ENCODE peak calls at places on chromosomes 4 and X, in four cellular contexts. L is IMR-90, G is thoracic aorta, B is transverse colon. T is an unnamed sample.

GRCh38 chr4:128649575-128650205 is 159.8 kb upstream of the JADE1 start:
- DNase-seq in L (peak; percentile 77), G (no peak), B (peak; percentile 33), T (no peak)

GRCh38 chr4:136357556-136357955 is 1174.7 kb downstream of the PCDH18 start:
- DNase-seq in B (no peak), L (no peak), G (no peak), T (no peak)

GRCh38 chr4:56434599-56435000 is 815 bp downstream of the PPAT start:
- DNase-seq in L (peak; percentile 58), G (no peak), B (no peak), T (no peak)

GRCh38 chr4:165095291-165095690 is 17.4 kb downstream of the TMEM192 start:
- DNase-seq in G (no peak), L (no peak), B (no peak), T (no peak)

GRCh38 chr4:76955187-76955586 is 5.6 kb downstream of the SEPTIN11 start:
- DNase-seq in B (no peak), L (peak; percentile 69), G (no peak), T (no peak)

GRCh38 chr4:52750819-52751348 is 341 bp downstream of the ERVMER34-1 start:
- DNase-seq in B (peak; percentile 14), G (no peak), L (no peak), T (no peak)

GRCh38 chrX:1394731-1395501 is 3.0 kb upstream of the SLC25A6 start:
- DNase-seq in B (no peak), L (no peak), G (no peak), T (no peak)

GRCh38 chrX:119643696-119644095 is 37.5 kb upstream of the NKRF start:
- DNase-seq in G (no peak), L (no peak), B (no peak), T (no peak)

GRCh38 chr4:52718123-52718522 is 33.1 kb downstream of the ERVMER34-1 start:
- DNase-seq in L (peak; percentile 49), B (no peak), G (no peak), T (peak; percentile 42)

GRCh38 chrX:39895228-39896110 is 202.3 kb downstream of the BCOR start:
- DNase-seq in L (no peak), G (no peak), B (peak; percentile 29), T (no peak)

GRCh38 chrX:25079020-25079419 is 63.3 kb upstream of the ARX start:
- DNase-seq in B (no peak), G (no peak), L (no peak), T (no peak)

GRCh38 chrX:3345281-3346081 is 971 bp downstream of the MXRA5 start:
- DNase-seq in B (no peak), L (no peak), G (no peak), T (no peak)

GRCh38 chrX:3348191-3348590 is 1.7 kb upstream of the MXRA5 start:
- DNase-seq in B (no peak), G (no peak), L (no peak), T (no peak)

GRCh38 chrX:3351287-3351686 is 4.8 kb upstream of the MXRA5 start:
- DNase-seq in L (no peak), B (no peak), G (no peak), T (no peak)

DNA sequence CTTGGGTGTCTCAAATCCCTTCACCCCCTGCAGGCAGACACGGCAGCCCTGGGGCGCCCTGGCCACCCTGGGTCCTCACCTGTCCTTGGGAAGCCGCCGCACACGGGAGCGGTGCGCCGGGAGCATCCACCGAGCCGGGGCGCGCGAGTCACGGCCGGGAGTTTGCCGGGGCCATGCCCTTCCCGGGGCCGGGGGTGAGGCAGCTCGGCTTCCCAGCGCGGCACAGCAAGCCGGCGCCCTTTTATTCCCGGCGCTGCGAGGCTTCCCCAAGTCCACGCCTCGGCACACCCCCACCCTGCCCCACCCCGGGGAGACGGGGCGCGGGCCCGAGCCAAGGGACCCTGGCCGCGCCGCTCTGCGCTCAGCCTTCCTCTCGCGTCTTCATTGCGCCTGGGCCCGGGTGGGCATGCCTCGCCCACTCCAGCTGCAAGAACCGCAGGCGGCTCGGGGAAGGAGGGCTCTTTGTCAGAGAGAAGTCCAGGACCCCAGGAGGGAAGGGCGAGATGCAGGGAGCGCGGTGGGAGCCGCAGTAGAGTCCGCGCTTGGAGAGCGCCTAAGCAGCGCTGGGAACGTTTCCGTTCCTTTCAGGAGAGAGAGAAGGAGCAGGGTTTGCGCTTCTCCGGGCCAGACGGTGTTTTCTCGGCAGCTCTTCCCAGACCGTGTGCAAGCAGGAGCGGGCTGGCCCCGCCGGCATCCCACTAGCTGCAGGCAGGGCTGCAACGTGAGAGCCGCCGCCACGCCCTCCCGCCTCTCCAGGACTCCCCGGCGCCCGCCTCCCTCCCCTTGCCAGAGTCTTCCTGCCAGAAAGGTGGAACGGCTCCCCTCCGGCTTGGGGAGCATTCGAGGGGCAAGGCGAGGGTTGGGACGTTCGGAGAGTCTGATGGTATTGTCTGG is at the start of gene MXRA5:
- DNase-seq in B (no peak), L (peak; percentile 11), G (no peak), T (no peak)
- H3K4me3 ChIP-seq in B (peak within 1 kb of the TSS; percentile 26), L (peak within 1 kb of the TSS; percentile 39), G (peak within 1 kb of the TSS; percentile 70), T (no peak within 1 kb of the TSS)

GRCh38 chr4:141455651-141456050 is 180.7 kb upstream of the IL15 start:
- DNase-seq in L (peak; percentile 22), B (no peak), G (no peak), T (no peak)

GRCh38 chr4:141448490-141448889 is 187.9 kb upstream of the IL15 start:
- DNase-seq in G (no peak), L (peak; percentile 65), B (no peak), T (no peak)

GRCh38 chr4:141447761-141448160 is 188.6 kb upstream of the IL15 start:
- DNase-seq in B (no peak), L (no peak), G (no peak), T (no peak)

GRCh38 chr4:141449927-141450326 is 186.5 kb upstream of the IL15 start:
- DNase-seq in G (no peak), L (no peak), B (no peak), T (no peak)
- H3K4me3 ChIP-seq in G (no peak overlapping the region), L (no peak overlapping the region), B (no peak overlapping the region), T (no peak overlapping the region)

GRCh38 chr4:102438873-102439614 is 62.1 kb upstream of the NFKB1 start:
- DNase-seq in G (no peak), L (peak; percentile 93), B (no peak), T (no peak)
- H3K4me3 ChIP-seq in G (no peak overlapping the region), L (no peak overlapping the region), B (no peak overlapping the region), T (no peak overlapping the region)

GRCh38 chrX:150933945-150934350 is 35.5 kb upstream of the CD99L2 start:
- DNase-seq in L (no peak), G (no peak), B (no peak), T (no peak)
- H3K4me3 ChIP-seq in L (no peak overlapping the region), G (no peak overlapping the region), B (no peak overlapping the region), T (no peak overlapping the region)

DNA sequence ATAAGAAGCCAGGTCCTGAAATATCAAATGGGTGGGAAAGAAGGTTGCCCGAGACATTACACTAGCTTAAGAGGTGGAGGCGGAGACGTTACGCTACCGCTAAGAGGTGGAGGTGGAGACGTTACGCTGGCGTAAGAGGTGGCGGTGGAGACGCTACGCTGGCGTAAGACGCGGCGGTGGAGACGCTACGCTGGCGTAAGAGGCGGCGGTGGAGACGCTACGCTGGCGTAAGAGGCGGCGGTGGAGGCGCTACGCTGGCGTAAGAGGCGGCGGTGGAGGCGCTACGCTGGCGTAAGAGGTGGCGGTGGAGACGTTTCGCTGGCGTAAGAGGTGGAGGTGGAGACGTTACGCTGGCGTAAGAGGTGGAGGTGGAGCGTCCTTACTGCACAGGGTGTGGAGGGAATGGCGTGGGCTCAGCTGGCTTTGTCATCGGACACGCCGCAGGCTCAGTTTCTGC is 12.8 kb downstream of the CYP4V2 start:
- DNase-seq in B (peak; percentile 75), G (no peak), L (peak; percentile 85), T (no peak)
- H3K4me3 ChIP-seq in B (no peak overlapping the region), G (no peak overlapping the region), L (peak overlapping the region; percentile 53), T (no peak overlapping the region)

GRCh38 chrX:48071986-48072605 is 656 bp upstream of the ZNF630 start:
- DNase-seq in B (no peak), L (no peak), G (no peak), T (no peak)
- H3K4me3 ChIP-seq in B (peak overlapping the region; percentile 53), L (peak overlapping the region; percentile 83), G (peak overlapping the region; percentile 88), T (peak overlapping the region; percentile 83)

GRCh38 chrX:103220511-103221406 is 5.9 kb downstream of the BEX4 start:
- DNase-seq in L (no peak), B (no peak), G (no peak), T (no peak)
- H3K4me3 ChIP-seq in L (no peak overlapping the region), B (no peak overlapping the region), G (peak overlapping the region; percentile 20), T (no peak overlapping the region)